ENCODE peak calls at places on chromosomes 13 and 19, in four cellular contexts. C is breast epithelium, Z is AG09319, O is lower leg skin. P is an unnamed sample.

GRCh38 chr19:14565765-14566711 is 5.8 kb downstream of the NDUFB7 start:
- DNase-seq in O (no peak), Z (no peak), C (no peak), P (no peak)

GRCh38 chr13:103866041-103866440 is 799.8 kb upstream of the SLC10A2 start:
- DNase-seq in Z (no peak), C (no peak), O (no peak), P (no peak)

GRCh38 chr19:43439183-43440063 is 24.7 kb downstream of the TEX101 start:
- DNase-seq in O (no peak), C (no peak), Z (peak), P (no peak)

GRCh38 chr19:46147166-46147740 is 785 bp upstream of the IGFL2 start:
- DNase-seq in C (no peak), Z (no peak), O (no peak), P (no peak)

GRCh38 chr19:13012690-13013608 is 17.7 kb downstream of the NFIX start:
- DNase-seq in Z (no peak), C (no peak), O (peak), P (peak)

GRCh38 chr19:17580470-17581000 is 25.1 kb downstream of the COLGALT1 start:
- DNase-seq in O (no peak), Z (no peak), C (no peak), P (no peak)

GRCh38 chr19:45250216-45250831 is 747 bp upstream of the MARK4 start:
- DNase-seq in O (no peak), C (no peak), Z (no peak), P (no peak)

GRCh38 chr19:11203194-11204075 is 6.1 kb upstream of the KANK2 start:
- DNase-seq in C (peak), Z (peak), O (peak), P (peak)

GRCh38 chr19:46620716-46621115 is 4.2 kb downstream of the PTGIR start:
- DNase-seq in O (no peak), Z (no peak), C (no peak), P (no peak)

GRCh38 chr19:29675650-29676186 is 10.5 kb downstream of the PLEKHF1 start:
- DNase-seq in Z (no peak), O (no peak), C (no peak), P (peak)

GRCh38 chr13:102812616-102813287 is 13.8 kb downstream of the BIVM start:
- DNase-seq in C (no peak), O (no peak), Z (no peak), P (no peak)

GRCh38 chr19:35135389-35135909 is 590 bp upstream of the LGI4 start:
- DNase-seq in Z (no peak), O (peak), C (no peak), P (peak)

GRCh38 chr19:42544146-42544545 is 15.9 kb upstream of the CEACAM1 start:
- DNase-seq in O (no peak), C (no peak), Z (no peak), P (no peak)

GRCh38 chr13:53240316-53240715 is 211.7 kb downstream of the OLFM4 start:
- DNase-seq in Z (no peak), C (no peak), O (no peak), P (no peak)

GRCh38 chr13:114283581-114283980 is 2.2 kb downstream of the UPF3A start:
- DNase-seq in Z (no peak), C (no peak), O (no peak), P (no peak)

GRCh38 chr13:98239156-98240076 is 62.3 kb upstream of the RNF113B start:
- DNase-seq in O (no peak), Z (no peak), C (no peak), P (no peak)

GRCh38 chr13:108963276-108963810 is 333.9 kb downstream of the MYO16 start:
- DNase-seq in Z (no peak), O (no peak), C (no peak), P (no peak)

GRCh38 chr13:21674271-21675009 is 3.6 kb downstream of the FGF9 start:
- DNase-seq in C (no peak), O (no peak), Z (no peak), P (no peak)

GRCh38 chr19:15108145-15108844 is 1.1 kb downstream of the SYDE1 start:
- DNase-seq in C (no peak), O (no peak), Z (no peak), P (no peak)

GRCh38 chr13:60412909-60413616 is 16.0 kb downstream of the TDRD3 start:
- DNase-seq in O (no peak), Z (no peak), C (no peak), P (no peak)

GRCh38 chr19:2552859-2553258 is 76.9 kb downstream of the GADD45B start:
- DNase-seq in Z (no peak), C (no peak), O (no peak), P (no peak)

GRCh38 chr19:1130801-1131717 is 27.3 kb downstream of the GPX4 start:
- DNase-seq in C (no peak), Z (no peak), O (no peak), P (no peak)

GRCh38 chr13:107866007-107866665 is 349.2 kb downstream of the LIG4 start:
- DNase-seq in Z (no peak), O (no peak), C (no peak), P (peak)

GRCh38 chr19:33403221-33403972 is 29.9 kb downstream of the CEBPG start:
- DNase-seq in Z (no peak), O (no peak), C (no peak), P (peak)

GRCh38 chr19:7533925-7534480 is 1.5 kb upstream of the PNPLA6 start:
- DNase-seq in Z (peak), C (peak), O (peak), P (peak)

GRCh38 chr19:50972795-50973376 is 3.5 kb upstream of the KLK6 start:
- DNase-seq in Z (no peak), C (no peak), O (no peak), P (no peak)
- TF ChIP-seq CTCF in Z (no peak), C (no peak), O (no peak), P (no peak)

DNA sequence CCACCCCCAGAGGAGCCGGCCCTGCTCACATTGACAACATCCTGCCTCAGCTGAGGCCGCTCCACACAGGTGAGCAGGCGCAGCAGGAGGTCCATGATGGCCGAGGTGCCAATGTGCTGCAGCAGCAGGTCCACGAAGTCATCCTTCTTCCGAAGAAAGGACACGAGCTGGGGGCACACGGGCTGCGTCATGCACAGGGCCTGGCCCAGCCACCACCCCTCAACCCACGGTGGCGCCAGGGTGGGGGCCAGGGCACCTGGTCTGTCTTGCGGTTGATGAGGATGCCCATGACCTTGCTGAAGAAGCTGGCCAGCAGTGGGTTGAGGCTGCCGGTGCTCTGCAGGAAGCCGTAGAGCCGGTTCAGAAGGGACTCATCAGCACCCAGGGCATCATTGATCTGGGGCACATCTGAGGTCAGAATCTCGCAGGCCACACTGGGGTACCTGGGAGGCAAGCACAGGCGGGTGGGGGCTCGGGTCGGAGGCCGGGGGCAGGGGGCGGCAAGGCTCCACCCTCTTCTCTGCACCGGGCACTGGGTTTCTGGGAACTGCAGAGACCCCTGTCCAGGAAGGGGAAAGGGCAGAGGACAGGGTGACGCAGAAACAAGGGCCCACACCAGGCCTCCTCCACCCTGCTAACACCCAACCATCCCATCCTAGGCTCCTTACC is 13.4 kb downstream of the PPP6R1 start:
- DNase-seq in C (no peak), O (no peak), Z (no peak), P (no peak)
- TF ChIP-seq CTCF in C (no peak), O (no peak), Z (no peak), P (no peak)

GRCh38 chr13:96958286-96958891 is 35.9 kb downstream of the OXGR1 start:
- DNase-seq in Z (no peak), O (no peak), C (no peak), P (no peak)
- TF ChIP-seq CTCF in Z (peak), O (no peak), C (peak), P (peak)

GRCh38 chr13:94192576-94192975 is 286.9 kb downstream of the DCT start:
- DNase-seq in Z (no peak), C (no peak), O (no peak), P (no peak)
- TF ChIP-seq CTCF in Z (peak), C (no peak), O (no peak), P (peak)

GRCh38 chr13:112441226-112441625 is 65.1 kb downstream of the SPACA7 start:
- DNase-seq in C (no peak), Z (no peak), O (peak), P (no peak)

GRCh38 chr13:112444001-112444311 is 67.8 kb downstream of the SPACA7 start:
- DNase-seq in Z (peak), O (peak), C (peak), P (peak)

GRCh38 chr13:112441779-112442310 is 65.7 kb downstream of the SPACA7 start:
- DNase-seq in C (no peak), O (peak), Z (no peak), P (no peak)

GRCh38 chr13:112443191-112444000 is 67.2 kb downstream of the SPACA7 start:
- DNase-seq in C (no peak), Z (no peak), O (peak), P (no peak)

DNA sequence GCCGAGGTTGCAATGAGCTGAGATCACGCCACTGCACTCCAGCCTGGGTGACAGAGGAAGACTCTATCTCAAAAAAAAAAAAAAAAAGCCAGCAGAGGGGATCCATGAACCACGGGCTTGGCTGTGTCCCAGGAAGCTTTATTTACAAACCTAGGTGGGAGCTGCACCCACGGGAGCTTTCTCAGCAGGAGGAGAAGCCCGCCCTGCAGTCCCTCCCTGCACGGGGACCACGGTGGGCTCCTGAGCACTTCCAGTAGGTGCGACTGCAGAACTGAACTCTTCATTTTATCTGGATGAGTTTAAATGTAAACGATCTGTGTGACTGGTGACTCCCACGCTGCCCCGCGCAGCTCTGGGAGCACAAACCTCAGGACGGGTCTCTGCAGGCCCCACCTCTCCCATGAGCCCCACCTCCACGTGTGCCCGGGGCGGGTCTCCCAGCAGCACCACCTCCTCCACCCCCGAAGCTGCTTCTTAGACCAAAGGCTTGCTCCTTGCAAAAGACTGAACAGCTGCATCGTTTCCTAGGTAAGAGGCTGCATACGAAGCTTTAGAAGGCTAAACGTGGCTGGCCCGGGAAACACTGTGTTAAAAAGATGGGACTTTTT is 66.4 kb downstream of the SPACA7 start:
- DNase-seq in Z (no peak), C (no peak), O (peak), P (no peak)
- TF ChIP-seq CTCF in Z (no peak), C (no peak), O (no peak), P (no peak)

P was measured in dorsolateral prefrontal cortex.